ENCODE peak calls at places on chromosome 22, in nine cellular contexts. F, P, D, T, A, R, Q, L and M are unnamed samples.

GRCh38 chr22:31150615-31151014 is 9.4 kb upstream of the RNF185 start:
- DNase-seq in F (no peak), P (no peak), D (no peak), T (no peak), A (no peak), R (no peak), Q (no peak), L (no peak), M (no peak)

GRCh38 chr22:24768537-24769374 is 5.8 kb downstream of the PIWIL3 start:
- DNase-seq in F (peak; percentile 65), P (no peak), D (peak; percentile 37), T (peak; percentile 76), A (no peak), R (peak; percentile 42), Q (peak; percentile 53), L (peak; percentile 85), M (peak; percentile 50)

GRCh38 chr22:46338636-46339035 is 3.1 kb downstream of the TRMU start:
- DNase-seq in F (no peak), P (no peak), D (no peak), T (no peak), A (no peak), R (no peak), Q (no peak), L (no peak), M (no peak)

GRCh38 chr22:41925783-41926460 is 684 bp downstream of the TNFRSF13C start:
- DNase-seq in F (peak; percentile 24), P (no peak), D (peak; percentile 76), T (peak; percentile 78), A (peak; percentile 75), R (peak; percentile 30), Q (no peak), L (peak; percentile 72), M (peak; percentile 68)

GRCh38 chr22:19962909-19963806 is 21.5 kb upstream of the TXNRD2 start:
- DNase-seq in F (peak; percentile 33), P (no peak), D (no peak), T (no peak), A (peak; percentile 13), R (peak; percentile 43), Q (no peak), L (peak; percentile 58), M (peak; percentile 31)

GRCh38 chr22:29000641-29001040 is 61.0 kb downstream of the C22orf31 start:
- DNase-seq in F (no peak), P (no peak), D (no peak), T (no peak), A (no peak), R (no peak), Q (no peak), L (no peak), M (no peak)

GRCh38 chr22:32016081-32016480 is 27.0 kb upstream of the SLC5A1 start:
- DNase-seq in F (no peak), P (no peak), D (no peak), T (no peak), A (no peak), R (no peak), Q (no peak), L (no peak), M (no peak)

GRCh38 chr22:41117127-41117965 is 25.0 kb downstream of the EP300 start:
- DNase-seq in F (no peak), P (no peak), D (no peak), T (no peak), A (no peak), R (no peak), Q (no peak), L (no peak), M (no peak)

GRCh38 chr22:44928711-44929347 is 81.0 kb downstream of the PHF21B start:
- DNase-seq in F (no peak), P (no peak), D (no peak), T (no peak), A (no peak), R (no peak), Q (no peak), L (no peak), M (no peak)

GRCh38 chr22:38218661-38219331 is 17.0 kb downstream of the MAFF start:
- DNase-seq in F (peak; percentile 93), P (no peak), D (no peak), T (no peak), A (peak; percentile 70), R (peak; percentile 95), Q (peak; percentile 86), L (peak; percentile 95), M (peak; percentile 71)

GRCh38 chr22:25078591-25078990 is 121.1 kb upstream of the CRYBB3 start:
- DNase-seq in F (no peak), P (no peak), D (no peak), T (no peak), A (no peak), R (no peak), Q (no peak), L (no peak), M (no peak)

GRCh38 chr22:27720860-27721259 is 80.7 kb downstream of the MN1 start:
- DNase-seq in F (peak; percentile 34), P (no peak), D (no peak), T (no peak), A (no peak), R (peak; percentile 42), Q (no peak), L (peak; percentile 61), M (no peak)

GRCh38 chr22:44538071-44538470 is 40.0 kb upstream of the RTL6 start:
- DNase-seq in F (peak; percentile 47), P (no peak), D (no peak), T (no peak), A (no peak), R (no peak), Q (no peak), L (peak; percentile 61), M (no peak)

GRCh38 chr22:20298803-20299735 is 20.8 kb downstream of the DGCR6L start:
- DNase-seq in F (peak; percentile 51), P (peak; percentile 74), D (peak; percentile 46), T (peak; percentile 86), A (peak; percentile 86), R (peak; percentile 74), Q (peak; percentile 80), L (peak; percentile 85), M (peak; percentile 66)

GRCh38 chr22:24894220-24894975 is 52.1 kb downstream of the LHFPL7 start:
- DNase-seq in F (peak; percentile 88), P (no peak), D (no peak), T (peak; percentile 62), A (peak; percentile 76), R (peak; percentile 98), Q (peak; percentile 88), L (peak; percentile 60), M (peak; percentile 84)

GRCh38 chr22:21025266-21025665 is 7.1 kb downstream of the SLC7A4 start:
- DNase-seq in F (no peak), P (no peak), D (no peak), T (no peak), A (no peak), R (no peak), Q (no peak), L (no peak), M (no peak)

GRCh38 chr22:25054943-25055511 is 102.5 kb downstream of the KIAA1671 start:
- DNase-seq in F (no peak), P (no peak), D (peak; percentile 67), T (no peak), A (no peak), R (peak; percentile 29), Q (no peak), L (no peak), M (no peak)

GRCh38 chr22:21634081-21634480 is 1.5 kb downstream of the CCDC116 start:
- DNase-seq in F (no peak), P (no peak), D (no peak), T (no peak), A (no peak), R (no peak), Q (no peak), L (no peak), M (no peak)

GRCh38 chr22:36863979-36864378 is 3.2 kb downstream of the NCF4 start:
- DNase-seq in F (no peak), P (no peak), D (no peak), T (no peak), A (no peak), R (no peak), Q (no peak), L (no peak), M (no peak)

GRCh38 chr22:45564349-45565030 is 61.8 kb downstream of the FBLN1 start:
- DNase-seq in F (peak; percentile 36), P (no peak), D (no peak), T (no peak), A (no peak), R (no peak), Q (no peak), L (no peak), M (no peak)

GRCh38 chr22:48760481-48761238 is 1067.0 kb downstream of the BRD1 start:
- DNase-seq in F (no peak), P (no peak), D (no peak), T (no peak), A (no peak), R (no peak), Q (no peak), L (no peak), M (no peak)

GRCh38 chr22:49046546-49047305 is 780.9 kb downstream of the BRD1 start:
- DNase-seq in F (no peak), P (no peak), D (no peak), T (peak; percentile 32), A (peak; percentile 42), R (no peak), Q (no peak), L (no peak), M (no peak)

GRCh38 chr22:44331881-44332714 is 19.3 kb upstream of the SHISAL1 start:
- DNase-seq in F (peak; percentile 46), P (no peak), D (no peak), T (peak; percentile 22), A (peak; percentile 48), R (peak; percentile 36), Q (no peak), L (peak; percentile 87), M (no peak)

GRCh38 chr22:22764085-22764484 is 119.7 kb downstream of the GGTLC2 start:
- DNase-seq in F (no peak), P (no peak), D (no peak), T (no peak), A (no peak), R (no peak), Q (no peak), L (no peak), M (no peak)